ENCODE peak calls at places on chromosome 11, in five cellular contexts. O is H1, S is HepG2, B is HCT116, K is K562. X is an unnamed sample.

GRCh38 chr11:82907376-82907775 is 5.8 kb downstream of the DDIAS start:
- DNase-seq in O (no peak), S (no peak), B (no peak), K (no peak), X (no peak)

GRCh38 chr11:121281609-121282164 is 10.9 kb upstream of the SC5D start:
- DNase-seq in O (no peak), S (no peak), B (no peak), K (no peak), X (no peak)

GRCh38 chr11:121553806-121554205 is 101.0 kb upstream of the SORL1-AS1 start:
- DNase-seq in O (no peak), S (peak), B (peak), K (no peak), X (no peak)

GRCh38 chr11:27085605-27086004 is 45.0 kb downstream of the BBOX1 start:
- DNase-seq in O (no peak), S (no peak), B (no peak), K (no peak), X (no peak)

GRCh38 chr11:12235945-12236743 is 125.8 kb downstream of the MICAL2 start:
- DNase-seq in O (no peak), S (peak), B (peak), K (peak), X (no peak)

GRCh38 chr11:113195728-113196127 is 118.7 kb upstream of the TTC12 start:
- DNase-seq in O (no peak), S (peak), B (no peak), K (no peak), X (no peak)

GRCh38 chr11:57434640-57435546 is 8.0 kb upstream of the SLC43A3 start:
- DNase-seq in O (no peak), S (peak), B (no peak), K (no peak), X (peak)

GRCh38 chr11:116217441-116217840 is 555.3 kb downstream of the BUD13 start:
- DNase-seq in O (no peak), S (no peak), B (no peak), K (no peak), X (no peak)

GRCh38 chr11:65427691-65428577 is 5.3 kb downstream of the NEAT1 start:
- DNase-seq in O (no peak), S (no peak), B (peak), K (no peak), X (peak)

GRCh38 chr11:126160345-126161145 is 50.9 kb downstream of the RPUSD4 start:
- DNase-seq in O (no peak), S (no peak), B (no peak), K (peak), X (no peak)

GRCh38 chr11:70027451-70027850 is 50.7 kb upstream of the ANO1 start:
- DNase-seq in O (no peak), S (no peak), B (no peak), K (no peak), X (no peak)

GRCh38 chr11:68904458-68904847 is 762 bp downstream of the IGHMBP2 start:
- DNase-seq in O (no peak), S (no peak), B (no peak), K (peak), X (peak)

GRCh38 chr11:78040691-78041379 is 17.8 kb upstream of the KCTD14 start:
- DNase-seq in O (no peak), S (no peak), B (no peak), K (peak), X (no peak)

GRCh38 chr11:30143098-30143705 is 87.6 kb upstream of the FSHB start:
- DNase-seq in O (no peak), S (peak), B (peak), K (peak), X (peak)

GRCh38 chr11:19450282-19450681 is 209.5 kb upstream of the E2F8 start:
- DNase-seq in O (no peak), S (no peak), B (no peak), K (no peak), X (no peak)

GRCh38 chr11:27913650-27914049 is 194.3 kb downstream of the KIF18A start:
- DNase-seq in O (no peak), S (no peak), B (no peak), K (no peak), X (no peak)

GRCh38 chr11:43580735-43581369 is 99.7 kb upstream of the HSD17B12 start:
- DNase-seq in O (no peak), S (no peak), B (no peak), K (peak), X (no peak)

GRCh38 chr11:88352139-88352538 is 14.6 kb upstream of the CTSC start:
- DNase-seq in O (no peak), S (no peak), B (no peak), K (no peak), X (peak)

GRCh38 chr11:2527621-2528291 is 82.9 kb downstream of the KCNQ1 start:
- DNase-seq in O (no peak), S (no peak), B (no peak), K (no peak), X (no peak)

GRCh38 chr11:77879218-77879617 is 58.3 kb downstream of the AAMDC start:
- DNase-seq in O (no peak), S (no peak), B (no peak), K (no peak), X (no peak)

DNA sequence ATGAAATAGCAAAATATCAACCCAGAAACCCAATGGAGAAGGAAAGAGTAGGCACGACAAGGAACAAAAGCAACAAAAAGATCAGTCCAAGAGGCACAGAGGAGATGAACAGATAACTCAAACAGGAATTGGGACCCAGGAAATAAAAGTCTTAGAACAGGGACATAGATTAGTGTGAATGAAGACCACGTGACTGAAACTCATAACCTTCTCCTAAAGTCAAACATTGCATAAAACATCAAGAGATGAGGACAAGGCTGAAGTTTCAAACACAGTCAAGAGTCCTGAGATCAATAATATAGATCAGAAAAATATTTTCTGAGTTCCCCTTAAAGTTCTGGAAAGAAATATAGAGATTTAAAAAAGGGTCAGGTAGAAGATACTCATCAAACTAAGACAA is 24.4 kb upstream of the OR56B4 start:
- DNase-seq in O (no peak), S (no peak), B (no peak), K (no peak), X (no peak)
- TF ChIP-seq JUND in O (no peak), S (no peak), B (no peak), K (no peak), X (no peak)

DNA sequence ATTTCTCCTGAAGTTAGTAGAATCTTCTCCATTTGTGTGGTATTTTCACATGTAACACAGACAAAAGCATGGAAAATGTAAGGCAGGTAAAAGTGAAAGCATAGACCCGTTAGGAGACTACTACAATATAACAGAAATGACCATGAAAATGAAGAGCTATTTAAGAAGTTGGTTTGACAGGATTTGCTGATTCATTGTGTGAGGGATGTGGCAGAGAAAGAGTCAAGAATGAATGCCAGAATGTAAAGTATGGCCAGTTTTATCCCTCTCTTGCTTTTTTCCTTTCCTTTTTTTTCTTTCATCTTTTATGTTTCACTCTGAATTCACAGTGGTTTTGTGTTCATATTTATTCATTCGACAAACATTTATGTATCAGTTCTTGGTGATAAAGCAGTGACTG is 115.9 kb downstream of the ARFGAP2 start:
- DNase-seq in O (no peak), S (no peak), B (no peak), K (no peak), X (no peak)
- TF ChIP-seq JUND in O (no peak), S (no peak), B (no peak), K (no peak), X (no peak)

DNA sequence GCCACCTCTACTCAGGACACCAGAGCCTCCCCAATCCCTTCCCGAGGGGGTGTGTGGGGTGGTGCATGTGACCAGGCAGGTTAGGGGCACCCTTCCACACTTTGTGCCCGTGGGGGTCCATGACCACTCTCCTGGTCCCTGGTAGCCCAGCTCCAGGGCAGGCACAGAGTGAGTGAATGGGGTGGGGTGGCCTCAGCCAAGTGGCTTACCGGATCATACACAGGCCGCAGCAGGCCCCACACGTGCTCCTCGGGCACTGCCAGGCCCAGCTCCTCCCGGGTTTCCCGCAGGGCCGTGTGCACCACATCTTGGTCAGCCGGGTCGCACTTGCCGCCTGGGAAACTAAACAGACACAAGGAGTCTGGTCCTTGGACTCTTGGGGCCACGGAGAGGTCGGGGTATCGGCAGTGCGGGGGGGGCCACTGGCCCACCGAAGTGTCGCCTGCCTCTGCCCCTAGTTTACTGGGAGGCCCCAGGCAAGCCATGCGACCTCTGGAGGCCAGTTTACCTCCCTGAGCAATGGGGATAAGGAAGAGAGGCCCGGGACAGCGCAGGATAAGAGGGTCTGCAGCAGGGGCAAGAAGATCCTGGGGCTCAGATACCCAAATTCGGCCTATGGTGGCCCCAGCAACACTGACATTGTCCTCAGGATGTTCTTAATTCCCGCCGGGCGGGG is 889 bp downstream of the NUDT8 start:
- DNase-seq in O (no peak), S (no peak), B (no peak), K (no peak), X (no peak)
- TF ChIP-seq JUND in O (no peak), S (no peak), B (no peak), K (no peak), X (no peak)

DNA sequence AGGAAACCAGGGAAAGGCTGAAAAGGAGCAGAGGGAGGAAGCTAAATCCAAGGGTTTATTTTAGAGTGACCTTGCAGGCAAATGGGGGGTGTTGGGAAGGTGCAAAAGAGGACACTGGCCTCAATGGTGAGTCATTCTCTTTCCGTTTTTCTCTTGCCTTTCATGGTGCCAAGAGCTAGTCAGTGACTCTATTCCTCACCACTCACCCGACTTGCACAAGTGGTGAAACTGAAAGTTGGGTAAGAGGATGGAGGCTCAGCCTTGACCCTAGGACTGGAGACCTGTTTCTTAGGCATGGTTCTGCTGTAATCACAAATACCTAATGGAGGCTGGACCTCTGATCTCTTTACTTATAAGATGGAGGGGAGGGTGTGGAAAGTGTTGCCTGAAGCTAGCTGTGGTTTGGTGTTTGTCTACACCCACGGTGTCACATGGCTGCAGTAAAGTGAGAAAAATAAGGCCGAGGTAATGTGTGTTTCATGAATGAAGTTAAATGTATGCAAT is 67.3 kb upstream of the CREB3L1 start:
- DNase-seq in O (no peak), S (peak), B (no peak), K (no peak), X (no peak)
- TF ChIP-seq JUND in O (no peak), S (no peak), B (no peak), K (peak), X (no peak)

GRCh38 chr11:46642627-46643335 is 25.4 kb downstream of the ATG13 start:
- DNase-seq in O (no peak), S (no peak), B (no peak), K (peak), X (no peak)
- TF ChIP-seq JUND in O (no peak), S (no peak), B (no peak), K (no peak), X (no peak)

GRCh38 chr11:74097838-74098237 is 73.0 kb downstream of the C2CD3 start:
- DNase-seq in O (no peak), S (no peak), B (no peak), K (peak), X (no peak)
- TF ChIP-seq JUND in O (no peak), S (no peak), B (no peak), K (no peak), X (no peak)

GRCh38 chr11:100863080-100863581 is 176.0 kb downstream of the ARHGAP42 start:
- DNase-seq in O (no peak), S (no peak), B (no peak), K (peak), X (no peak)
- TF ChIP-seq JUND in O (no peak), S (no peak), B (no peak), K (peak), X (no peak)

DNA sequence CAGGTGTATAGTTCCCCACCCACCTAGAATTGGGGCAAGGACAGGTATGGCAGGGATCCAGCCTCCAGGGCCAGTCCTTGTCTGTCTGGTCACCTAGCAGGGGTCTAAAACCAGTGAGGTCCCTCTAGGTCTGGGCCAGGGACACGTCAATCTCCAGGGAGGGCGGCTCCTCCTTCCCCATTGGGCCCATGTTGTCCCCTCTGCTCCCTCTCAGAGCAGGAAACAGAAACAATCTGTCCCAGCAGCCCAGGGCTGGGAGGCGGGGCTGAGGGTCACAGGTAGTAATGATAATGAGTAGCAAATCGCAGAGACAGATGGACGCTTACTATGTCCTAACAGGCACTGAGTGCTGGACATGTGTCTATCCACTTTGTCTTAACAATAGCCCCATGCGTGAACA is 22.8 kb upstream of the SYT7 start:
- DNase-seq in O (no peak), S (no peak), B (no peak), K (no peak), X (no peak)
- TF ChIP-seq JUND in O (no peak), S (no peak), B (no peak), K (no peak), X (no peak)

X was measured in T47D.